ENCODE peak calls at places on chromosomes 13 and 19, in eight cellular contexts. One of them, this sample, is unnamed.

GRCh38 chr13:56561327-56561726 is 579.4 kb upstream of the PRR20A start:
- DNase-seq in H1: no peak
- DNase-seq in fibroblast of lung: no peak
- DNase-seq in astrocyte: no peak
- DNase-seq in neural progenitor cell: peak
- DNase-seq in GM23248: no peak
- DNase-seq in HCT116: no peak
- DNase-seq in GM23338: peak
- DNase-seq in this sample: no peak

GRCh38 chr13:113328851-113329250 is 31.8 kb downstream of the LAMP1 start:
- DNase-seq in H1: no peak
- DNase-seq in fibroblast of lung: no peak
- DNase-seq in astrocyte: no peak
- DNase-seq in neural progenitor cell: no peak
- DNase-seq in GM23248: no peak
- DNase-seq in HCT116: no peak
- DNase-seq in GM23338: no peak
- DNase-seq in this sample: peak

GRCh38 chr13:36242761-36243160 is 28.4 kb upstream of the SOHLH2 start:
- DNase-seq in H1: no peak
- DNase-seq in fibroblast of lung: no peak
- DNase-seq in astrocyte: no peak
- DNase-seq in neural progenitor cell: no peak
- DNase-seq in GM23248: no peak
- DNase-seq in HCT116: no peak
- DNase-seq in GM23338: no peak
- DNase-seq in this sample: no peak

GRCh38 chr13:89269737-89270136 is 1598.6 kb downstream of the SLITRK5 start:
- DNase-seq in H1: no peak
- DNase-seq in fibroblast of lung: no peak
- DNase-seq in astrocyte: no peak
- DNase-seq in neural progenitor cell: no peak
- DNase-seq in GM23248: no peak
- DNase-seq in HCT116: no peak
- DNase-seq in GM23338: no peak
- DNase-seq in this sample: no peak

GRCh38 chr19:45746866-45747265 is 13.6 kb downstream of the MEIOSIN start:
- DNase-seq in H1: no peak
- DNase-seq in fibroblast of lung: no peak
- DNase-seq in astrocyte: no peak
- DNase-seq in neural progenitor cell: no peak
- DNase-seq in GM23248: no peak
- DNase-seq in HCT116: no peak
- DNase-seq in GM23338: no peak
- DNase-seq in this sample: no peak

GRCh38 chr19:1950640-1951039 is 9.7 kb downstream of the CSNK1G2 start:
- DNase-seq in H1: no peak
- DNase-seq in fibroblast of lung: no peak
- DNase-seq in astrocyte: no peak
- DNase-seq in neural progenitor cell: no peak
- DNase-seq in GM23248: no peak
- DNase-seq in HCT116: no peak
- DNase-seq in GM23338: no peak
- DNase-seq in this sample: no peak

GRCh38 chr19:39539165-39539518 is 819 bp downstream of the EID2 start:
- DNase-seq in H1: no peak
- DNase-seq in fibroblast of lung: peak
- DNase-seq in astrocyte: peak
- DNase-seq in neural progenitor cell: peak
- DNase-seq in GM23248: no peak
- DNase-seq in HCT116: no peak
- DNase-seq in GM23338: peak
- DNase-seq in this sample: peak

GRCh38 chr13:91375119-91375729 is 23.2 kb upstream of the GPC5 start:
- DNase-seq in H1: no peak
- DNase-seq in fibroblast of lung: no peak
- DNase-seq in astrocyte: no peak
- DNase-seq in neural progenitor cell: no peak
- DNase-seq in GM23248: peak
- DNase-seq in HCT116: no peak
- DNase-seq in GM23338: peak
- DNase-seq in this sample: no peak

GRCh38 chr19:51398096-51398704 is 7.8 kb upstream of the C19orf84 start:
- DNase-seq in H1: no peak
- DNase-seq in fibroblast of lung: peak
- DNase-seq in astrocyte: no peak
- DNase-seq in neural progenitor cell: peak
- DNase-seq in GM23248: peak
- DNase-seq in HCT116: no peak
- DNase-seq in GM23338: peak
- DNase-seq in this sample: no peak

GRCh38 chr19:10288662-10289166 is 1.0 kb upstream of the ICAM5 start:
- DNase-seq in H1: no peak
- DNase-seq in fibroblast of lung: peak
- DNase-seq in astrocyte: no peak
- DNase-seq in neural progenitor cell: peak
- DNase-seq in GM23248: peak
- DNase-seq in HCT116: peak
- DNase-seq in GM23338: peak
- DNase-seq in this sample: peak

GRCh38 chr13:93398167-93398566 is 171.6 kb downstream of the GPC6 start:
- DNase-seq in H1: no peak
- DNase-seq in fibroblast of lung: peak
- DNase-seq in astrocyte: no peak
- DNase-seq in neural progenitor cell: no peak
- DNase-seq in GM23248: peak
- DNase-seq in HCT116: no peak
- DNase-seq in GM23338: no peak
- DNase-seq in this sample: no peak

GRCh38 chr19:43353606-43354304 is at the start of gene CD177:
- DNase-seq in H1: no peak
- DNase-seq in fibroblast of lung: no peak
- DNase-seq in astrocyte: no peak
- DNase-seq in neural progenitor cell: peak
- DNase-seq in GM23248: no peak
- DNase-seq in HCT116: no peak
- DNase-seq in GM23338: peak
- DNase-seq in this sample: no peak

GRCh38 chr19:3270908-3271307 is 46.4 kb downstream of the CELF5 start:
- DNase-seq in H1: no peak
- DNase-seq in fibroblast of lung: peak
- DNase-seq in astrocyte: peak
- DNase-seq in neural progenitor cell: peak
- DNase-seq in GM23248: peak
- DNase-seq in HCT116: peak
- DNase-seq in GM23338: peak
- DNase-seq in this sample: peak

GRCh38 chr19:35063940-35064818 is 22.7 kb downstream of the HPN start:
- DNase-seq in H1: no peak
- DNase-seq in fibroblast of lung: peak
- DNase-seq in astrocyte: peak
- DNase-seq in neural progenitor cell: no peak
- DNase-seq in GM23248: peak
- DNase-seq in HCT116: no peak
- DNase-seq in GM23338: no peak
- DNase-seq in this sample: peak

GRCh38 chr13:102799544-102800144 is 725 bp downstream of the BIVM start:
- DNase-seq in H1: no peak
- DNase-seq in fibroblast of lung: peak
- DNase-seq in astrocyte: peak
- DNase-seq in neural progenitor cell: peak
- DNase-seq in GM23248: peak
- DNase-seq in HCT116: no peak
- DNase-seq in GM23338: peak
- DNase-seq in this sample: no peak

GRCh38 chr13:53041968-53042485 is 13.4 kb downstream of the OLFM4 start:
- DNase-seq in H1: no peak
- DNase-seq in fibroblast of lung: no peak
- DNase-seq in astrocyte: no peak
- DNase-seq in neural progenitor cell: no peak
- DNase-seq in GM23248: no peak
- DNase-seq in HCT116: no peak
- DNase-seq in GM23338: no peak
- DNase-seq in this sample: no peak

GRCh38 chr13:99956473-99957349 is 14.9 kb downstream of the ZIC5 start:
- DNase-seq in H1: no peak
- DNase-seq in fibroblast of lung: no peak
- DNase-seq in astrocyte: no peak
- DNase-seq in neural progenitor cell: peak
- DNase-seq in GM23248: peak
- DNase-seq in HCT116: no peak
- DNase-seq in GM23338: peak
- DNase-seq in this sample: no peak
- TF ChIP-seq EZH2 in H1: peak
- TF ChIP-seq EZH2 in fibroblast of lung: peak
- TF ChIP-seq EZH2 in astrocyte: peak
- TF ChIP-seq EZH2 in neural progenitor cell: no peak
- TF ChIP-seq EZH2 in GM23248: peak
- TF ChIP-seq EZH2 in HCT116: no peak
- TF ChIP-seq EZH2 in GM23338: peak
- TF ChIP-seq EZH2 in this sample: no peak

GRCh38 chr13:20127563-20128458 is 33.0 kb downstream of the GJA3 start:
- DNase-seq in H1: no peak
- DNase-seq in fibroblast of lung: peak
- DNase-seq in astrocyte: peak
- DNase-seq in neural progenitor cell: peak
- DNase-seq in GM23248: peak
- DNase-seq in HCT116: no peak
- DNase-seq in GM23338: peak
- DNase-seq in this sample: peak

GRCh38 chr13:20127263-20127562 is 33.6 kb downstream of the GJA3 start:
- DNase-seq in H1: no peak
- DNase-seq in fibroblast of lung: no peak
- DNase-seq in astrocyte: no peak
- DNase-seq in neural progenitor cell: no peak
- DNase-seq in GM23248: no peak
- DNase-seq in HCT116: no peak
- DNase-seq in GM23338: no peak
- DNase-seq in this sample: no peak

GRCh38 chr13:20129076-20129475 is 31.8 kb downstream of the GJA3 start:
- DNase-seq in H1: no peak
- DNase-seq in fibroblast of lung: no peak
- DNase-seq in astrocyte: no peak
- DNase-seq in neural progenitor cell: no peak
- DNase-seq in GM23248: no peak
- DNase-seq in HCT116: no peak
- DNase-seq in GM23338: no peak
- DNase-seq in this sample: no peak

GRCh38 chr13:20130012-20130411 is 30.8 kb downstream of the GJA3 start:
- DNase-seq in H1: no peak
- DNase-seq in fibroblast of lung: no peak
- DNase-seq in astrocyte: no peak
- DNase-seq in neural progenitor cell: no peak
- DNase-seq in GM23248: no peak
- DNase-seq in HCT116: no peak
- DNase-seq in GM23338: no peak
- DNase-seq in this sample: no peak

DNA sequence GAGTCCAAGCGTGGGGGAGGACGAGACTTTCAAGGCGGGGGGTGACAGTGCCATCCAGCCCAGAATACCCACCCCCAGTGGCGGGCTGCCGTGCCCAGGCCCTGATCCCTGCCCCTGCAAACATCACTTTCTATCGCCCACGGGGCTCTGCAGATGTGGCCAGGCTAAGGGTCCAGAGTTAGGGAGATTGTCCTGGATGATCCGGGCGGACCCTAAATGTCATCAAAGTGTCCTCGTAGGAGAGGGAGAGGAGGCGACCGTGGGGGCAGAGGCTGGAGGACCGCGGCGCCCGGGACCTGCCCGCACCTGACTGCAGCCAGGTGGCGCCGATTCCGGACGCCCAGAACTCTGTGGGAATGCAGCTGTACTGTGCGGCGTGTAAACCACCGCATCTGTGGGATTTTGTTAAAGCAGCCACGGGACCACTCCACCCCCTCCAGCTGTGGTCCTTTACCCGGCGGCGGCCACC is 32.4 kb downstream of the GJA3 start:
- DNase-seq in H1: no peak
- DNase-seq in fibroblast of lung: no peak
- DNase-seq in astrocyte: no peak
- DNase-seq in neural progenitor cell: peak
- DNase-seq in GM23248: no peak
- DNase-seq in HCT116: no peak
- DNase-seq in GM23338: no peak
- DNase-seq in this sample: peak
- TF ChIP-seq EZH2 in H1: peak
- TF ChIP-seq EZH2 in fibroblast of lung: no peak
- TF ChIP-seq EZH2 in astrocyte: peak
- TF ChIP-seq EZH2 in neural progenitor cell: peak
- TF ChIP-seq EZH2 in GM23248: no peak
- TF ChIP-seq EZH2 in HCT116: no peak
- TF ChIP-seq EZH2 in GM23338: no peak
- TF ChIP-seq EZH2 in this sample: no peak

GRCh38 chr19:13100031-13100588 is 2.5 kb downstream of the LYL1 start:
- DNase-seq in H1: no peak
- DNase-seq in fibroblast of lung: peak
- DNase-seq in astrocyte: no peak
- DNase-seq in neural progenitor cell: no peak
- DNase-seq in GM23248: peak
- DNase-seq in HCT116: no peak
- DNase-seq in GM23338: no peak
- DNase-seq in this sample: no peak
- TF ChIP-seq EZH2 in H1: no peak
- TF ChIP-seq EZH2 in fibroblast of lung: no peak
- TF ChIP-seq EZH2 in astrocyte: no peak
- TF ChIP-seq EZH2 in neural progenitor cell: no peak
- TF ChIP-seq EZH2 in GM23248: no peak
- TF ChIP-seq EZH2 in HCT116: no peak
- TF ChIP-seq EZH2 in GM23338: no peak
- TF ChIP-seq EZH2 in this sample: no peak

GRCh38 chr13:73259061-73259908 is 200.5 kb downstream of the KLF5 start:
- DNase-seq in H1: no peak
- DNase-seq in fibroblast of lung: peak
- DNase-seq in astrocyte: peak
- DNase-seq in neural progenitor cell: peak
- DNase-seq in GM23248: no peak
- DNase-seq in HCT116: no peak
- DNase-seq in GM23338: no peak
- DNase-seq in this sample: no peak

GRCh38 chr13:73250061-73250460 is 191.3 kb downstream of the KLF5 start:
- DNase-seq in H1: no peak
- DNase-seq in fibroblast of lung: no peak
- DNase-seq in astrocyte: no peak
- DNase-seq in neural progenitor cell: no peak
- DNase-seq in GM23248: no peak
- DNase-seq in HCT116: no peak
- DNase-seq in GM23338: no peak
- DNase-seq in this sample: no peak

GRCh38 chr13:73251866-73252265 is 193.1 kb downstream of the KLF5 start:
- DNase-seq in H1: no peak
- DNase-seq in fibroblast of lung: peak
- DNase-seq in astrocyte: peak
- DNase-seq in neural progenitor cell: no peak
- DNase-seq in GM23248: no peak
- DNase-seq in HCT116: no peak
- DNase-seq in GM23338: no peak
- DNase-seq in this sample: no peak

GRCh38 chr13:73258396-73258795 is 199.6 kb downstream of the KLF5 start:
- DNase-seq in H1: no peak
- DNase-seq in fibroblast of lung: no peak
- DNase-seq in astrocyte: no peak
- DNase-seq in neural progenitor cell: no peak
- DNase-seq in GM23248: no peak
- DNase-seq in HCT116: no peak
- DNase-seq in GM23338: no peak
- DNase-seq in this sample: no peak

GRCh38 chr13:73254827-73255226 is 196.0 kb downstream of the KLF5 start:
- DNase-seq in H1: no peak
- DNase-seq in fibroblast of lung: peak
- DNase-seq in astrocyte: no peak
- DNase-seq in neural progenitor cell: no peak
- DNase-seq in GM23248: peak
- DNase-seq in HCT116: no peak
- DNase-seq in GM23338: no peak
- DNase-seq in this sample: no peak
- TF ChIP-seq EZH2 in H1: no peak
- TF ChIP-seq EZH2 in fibroblast of lung: no peak
- TF ChIP-seq EZH2 in astrocyte: no peak
- TF ChIP-seq EZH2 in neural progenitor cell: no peak
- TF ChIP-seq EZH2 in GM23248: no peak
- TF ChIP-seq EZH2 in HCT116: no peak
- TF ChIP-seq EZH2 in GM23338: no peak
- TF ChIP-seq EZH2 in this sample: no peak